ENCODE peak calls at places on chromosomes 12 and 14, in four cellular contexts. T is epithelial cell of esophagus; O is fibroblast of lung; A is naive thymus-derived CD8-positive, alpha-beta T cell. M is an unnamed sample.

GRCh38 chr12:121095544-121096198 is 37.0 kb upstream of the P2RX7 start:
- DNase-seq in T (peak; percentile 42), O (peak; percentile 25), A (peak; percentile 87), M (peak; percentile 69)

GRCh38 chr12:116910645-116911449 is at the start of gene FBXW8:
- DNase-seq in T (peak; percentile 65), O (peak; percentile 72), A (peak; percentile 76), M (peak; percentile 53)

GRCh38 chr14:67514203-67514607 is 18.9 kb upstream of the PLEKHH1 start:
- DNase-seq in T (no peak), O (no peak), A (no peak), M (no peak)

GRCh38 chr14:35257809-35258208 is 34.4 kb upstream of the PSMA6 start:
- DNase-seq in T (no peak), O (peak; percentile 43), A (no peak), M (no peak)

GRCh38 chr14:86654558-86655184 is 1124.7 kb downstream of the FLRT2 start:
- DNase-seq in T (peak; percentile 71), O (peak; percentile 3), A (no peak), M (peak; percentile 7)

GRCh38 chr12:95898081-95898480 is 39.3 kb downstream of the SNRPF start:
- DNase-seq in T (no peak), O (no peak), A (no peak), M (no peak)

GRCh38 chr12:103771466-103771865 is 69.6 kb downstream of the NT5DC3 start:
- DNase-seq in T (peak; percentile 36), O (peak; percentile 32), A (no peak), M (no peak)

GRCh38 chr14:51738754-51739153 is 87.0 kb downstream of the FRMD6 start:
- DNase-seq in T (no peak), O (no peak), A (no peak), M (no peak)

GRCh38 chr14:71783786-71784185 is 148.4 kb upstream of the RGS6 start:
- DNase-seq in T (no peak), O (no peak), A (no peak), M (no peak)

GRCh38 chr14:93306844-93307243 is 26.0 kb downstream of the BTBD7 start:
- DNase-seq in T (no peak), O (no peak), A (no peak), M (no peak)

GRCh38 chr12:28550757-28551381 is 360.6 kb downstream of the CCDC91 start:
- DNase-seq in T (peak; percentile 76), O (peak; percentile 84), A (no peak), M (no peak)

GRCh38 chr12:79296128-79296527 is 394.6 kb downstream of the PAWR start:
- DNase-seq in T (peak; percentile 59), O (no peak), A (no peak), M (no peak)